ENCODE peak calls at places on chromosomes 16 and 17, in eight cellular contexts. H, S, V, D, C, Q, U and A are unnamed samples.

GRCh38 chr17:66704858-66705257 is 130.1 kb upstream of the CACNG5 start:
- DNase-seq in H (no peak), S (no peak), V (no peak), D (no peak), C (no peak), Q (no peak), U (no peak), A (no peak)

GRCh38 chr16:621526-622105 is 9.2 kb upstream of the WFIKKN1 start:
- DNase-seq in H (no peak), S (no peak), V (no peak), D (no peak), C (no peak), Q (no peak), U (no peak), A (no peak)

GRCh38 chr17:47700471-47701449 is 6.8 kb downstream of the TBKBP1 start:
- DNase-seq in H (no peak), S (no peak), V (no peak), D (no peak), C (no peak), Q (no peak), U (no peak), A (no peak)

GRCh38 chr17:82283208-82283749 is 9.8 kb upstream of the CSNK1D start:
- DNase-seq in H (peak; percentile 39), S (no peak), V (no peak), D (no peak), C (no peak), Q (no peak), U (peak; percentile 50), A (no peak)

GRCh38 chr17:81400154-81400938 is 5.1 kb downstream of the BAHCC1 start:
- DNase-seq in H (no peak), S (no peak), V (peak; percentile 62), D (no peak), C (peak; percentile 66), Q (no peak), U (peak; percentile 84), A (no peak)

GRCh38 chr17:79203016-79203415 is 128.4 kb downstream of the ENGASE start:
- DNase-seq in H (no peak), S (no peak), V (no peak), D (no peak), C (no peak), Q (no peak), U (no peak), A (no peak)

GRCh38 chr17:71933306-71933705 is 187.5 kb upstream of the SOX9 start:
- DNase-seq in H (no peak), S (no peak), V (no peak), D (no peak), C (no peak), Q (no peak), U (no peak), A (no peak)

GRCh38 chr16:87192418-87193073 is 124.6 kb downstream of the C16orf95 start:
- DNase-seq in H (no peak), S (no peak), V (no peak), D (peak; percentile 45), C (no peak), Q (no peak), U (no peak), A (no peak)

GRCh38 chr17:59842901-59843652 is 49.7 kb downstream of the TUBD1 start:
- DNase-seq in H (peak; percentile 96), S (no peak), V (no peak), D (peak; percentile 98), C (peak; percentile 82), Q (no peak), U (no peak), A (no peak)

GRCh38 chr17:30236807-30237206 is 1.3 kb upstream of the SLC6A4 start:
- DNase-seq in H (no peak), S (peak; percentile 81), V (peak; percentile 68), D (no peak), C (peak; percentile 74), Q (no peak), U (peak; percentile 73), A (no peak)
- H3K4me3 ChIP-seq in H (no peak overlapping the region), S (peak overlapping the region; percentile 45), V (peak overlapping the region; percentile 5), D (peak overlapping the region; percentile 7), C (no peak overlapping the region), Q (no peak overlapping the region), U (no peak overlapping the region), A (peak overlapping the region; percentile 61)

DNA sequence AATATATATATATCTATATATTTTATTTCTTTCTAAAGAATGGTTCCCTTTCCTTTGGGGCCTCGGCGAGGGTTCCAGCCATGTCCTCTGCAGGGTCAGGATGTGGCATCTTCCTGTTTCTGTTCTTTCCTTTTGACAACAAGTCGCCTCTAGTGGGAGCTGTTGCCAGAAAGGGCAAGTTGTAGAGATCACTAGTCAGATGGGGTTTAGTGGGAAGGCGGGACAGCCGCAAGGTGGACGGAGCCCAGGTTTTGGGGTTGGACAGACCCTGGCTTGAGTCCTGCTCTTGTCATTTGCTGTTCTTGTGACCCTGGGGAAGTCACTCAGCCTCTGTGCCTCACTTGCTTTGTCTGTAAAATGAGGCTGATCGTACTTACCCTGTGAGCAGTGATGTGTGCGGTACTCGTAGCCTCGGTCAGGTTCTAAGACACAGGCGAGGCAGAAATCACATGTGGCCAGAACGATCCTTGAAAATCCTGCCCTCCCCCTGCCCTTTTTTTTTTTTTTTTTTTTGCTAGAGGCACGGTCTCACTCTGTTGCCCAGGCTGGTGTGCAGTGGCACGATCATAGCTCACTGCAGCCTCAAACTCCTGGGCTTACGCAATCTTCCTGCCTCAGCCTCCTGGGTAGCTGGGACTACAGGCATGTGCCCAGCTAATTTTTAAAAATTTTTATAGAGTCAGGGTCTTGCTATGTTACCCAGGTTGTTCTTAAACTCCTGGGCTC is 80.1 kb downstream of the ABCC6 start:
- DNase-seq in H (no peak), S (no peak), V (no peak), D (no peak), C (no peak), Q (no peak), U (no peak), A (no peak)
- TF ChIP-seq CTCF in H (peak; percentile 37), S (no peak), V (peak; percentile 43), D (peak; percentile 37), C (no peak), Q (no peak), U (no peak), A (no peak)

GRCh38 chr17:2796164-2797140 is at the start of gene RAP1GAP2:
- DNase-seq in H (no peak), S (no peak), V (peak; percentile 61), D (no peak), C (peak; percentile 87), Q (peak; percentile 59), U (peak; percentile 81), A (peak; percentile 46)
- H3K4me3 ChIP-seq in H (no peak within 1 kb of the TSS), S (peak within 1 kb of the TSS; percentile 52), V (peak within 1 kb of the TSS; percentile 11), D (no peak within 1 kb of the TSS), C (peak within 1 kb of the TSS; percentile 36), Q (peak within 1 kb of the TSS; percentile 56), U (peak within 1 kb of the TSS; percentile 34), A (peak within 1 kb of the TSS; percentile 52)

DNA sequence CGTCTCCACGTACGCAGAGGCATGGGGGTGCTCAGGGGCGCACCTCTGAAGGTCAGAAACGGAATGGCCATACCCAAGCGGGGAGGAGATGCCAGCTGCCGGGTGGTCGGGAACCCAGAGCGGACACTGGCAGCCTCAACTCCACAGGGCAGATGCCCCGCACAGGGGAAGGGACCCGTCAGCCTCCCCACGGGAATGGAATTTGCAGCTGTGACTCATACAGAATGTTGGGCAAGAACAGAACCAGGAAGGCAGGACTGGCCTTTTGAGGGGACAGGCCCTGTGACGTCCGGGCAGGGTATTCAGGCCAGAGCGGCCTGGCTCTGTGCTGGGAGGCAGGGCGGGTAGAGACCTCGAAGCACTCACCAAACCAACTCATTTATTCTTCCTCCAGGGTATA is 7.5 kb downstream of the TK1 start:
- DNase-seq in H (no peak), S (peak; percentile 88), V (no peak), D (no peak), C (peak; percentile 66), Q (no peak), U (peak; percentile 68), A (no peak)
- TF ChIP-seq CTCF in H (no peak), S (no peak), V (no peak), D (no peak), C (no peak), Q (no peak), U (no peak), A (no peak)

GRCh38 chr17:17570207-17570797 is 21.2 kb downstream of the PEMT start:
- DNase-seq in H (no peak), S (no peak), V (peak; percentile 57), D (peak; percentile 33), C (peak; percentile 57), Q (no peak), U (peak; percentile 80), A (no peak)

GRCh38 chr17:17572010-17572785 is 19.3 kb downstream of the PEMT start:
- DNase-seq in H (no peak), S (no peak), V (no peak), D (no peak), C (no peak), Q (no peak), U (no peak), A (no peak)

GRCh38 chr17:17569691-17570090 is 21.8 kb downstream of the PEMT start:
- DNase-seq in H (no peak), S (no peak), V (peak; percentile 63), D (no peak), C (no peak), Q (no peak), U (no peak), A (no peak)

GRCh38 chr17:17568772-17569195 is 22.7 kb downstream of the PEMT start:
- DNase-seq in H (no peak), S (no peak), V (peak; percentile 85), D (no peak), C (peak; percentile 80), Q (peak; percentile 21), U (peak; percentile 91), A (no peak)

GRCh38 chr17:17570798-17571716 is 20.5 kb downstream of the PEMT start:
- DNase-seq in H (no peak), S (no peak), V (peak; percentile 50), D (no peak), C (no peak), Q (no peak), U (no peak), A (no peak)
- H3K4me3 ChIP-seq in H (no peak overlapping the region), S (no peak overlapping the region), V (no peak overlapping the region), D (no peak overlapping the region), C (no peak overlapping the region), Q (no peak overlapping the region), U (no peak overlapping the region), A (no peak overlapping the region)